ENCODE peak calls at places on chromosomes 13 and 19, in eight cellular contexts. U, N, E, O, J, W, I and F are unnamed samples. For H3K4me1, the result is how much of the 10 kb centered on the place peaks cover.

GRCh38 chr13:94534171-94534570 is 54.7 kb upstream of the DCT start:
- DNase-seq in U (no peak), N (no peak), E (no peak), O (no peak), J (no peak), W (no peak), I (peak), F (no peak)

GRCh38 chr13:57739089-57739488 is 107.5 kb downstream of the PCDH17 start:
- DNase-seq in U (no peak), N (no peak), E (no peak), O (no peak), J (no peak), W (no peak), I (no peak), F (no peak)

GRCh38 chr13:113956571-113956970 is 17.3 kb downstream of the C13orf46 start:
- DNase-seq in U (no peak), N (no peak), E (peak), O (no peak), J (peak), W (no peak), I (no peak), F (no peak)

GRCh38 chr13:103081435-103081834 is 15.2 kb upstream of the SLC10A2 start:
- DNase-seq in U (no peak), N (no peak), E (no peak), O (peak), J (no peak), W (no peak), I (no peak), F (no peak)

GRCh38 chr13:34833562-34834182 is 108.4 kb upstream of the NBEA start:
- DNase-seq in U (peak), N (no peak), E (no peak), O (no peak), J (no peak), W (no peak), I (peak), F (no peak)

GRCh38 chr13:102913924-102914628 is 68.2 kb downstream of the ERCC5 start:
- DNase-seq in U (no peak), N (no peak), E (no peak), O (peak), J (no peak), W (no peak), I (peak), F (no peak)

GRCh38 chr13:41060723-41061074 is 610 bp upstream of the WBP4 start:
- DNase-seq in U (peak), N (peak), E (peak), O (no peak), J (peak), W (peak), I (peak), F (peak)

GRCh38 chr19:58052256-58052655 is 6.8 kb upstream of the ZNF135 start:
- DNase-seq in U (peak), N (no peak), E (no peak), O (no peak), J (no peak), W (no peak), I (no peak), F (no peak)

GRCh38 chr13:79457948-79458347 is 23.0 kb upstream of the NDFIP2 start:
- DNase-seq in U (peak), N (no peak), E (no peak), O (no peak), J (no peak), W (no peak), I (peak), F (no peak)

GRCh38 chr19:1968279-1969175 is 27.6 kb downstream of the CSNK1G2 start:
- DNase-seq in U (no peak), N (no peak), E (no peak), O (no peak), J (no peak), W (peak), I (no peak), F (no peak)

GRCh38 chr13:110533771-110534670 is 27.5 kb downstream of the RAB20 start:
- DNase-seq in U (no peak), N (no peak), E (no peak), O (no peak), J (no peak), W (no peak), I (no peak), F (no peak)

GRCh38 chr13:67635754-67636153 is 405.6 kb upstream of the PCDH9 start:
- DNase-seq in U (no peak), N (no peak), E (no peak), O (no peak), J (no peak), W (no peak), I (no peak), F (no peak)

GRCh38 chr19:53057904-53058579 is 13.5 kb downstream of the ERVV-2 start:
- DNase-seq in U (peak), N (no peak), E (no peak), O (no peak), J (peak), W (peak), I (no peak), F (no peak)

GRCh38 chr19:18789883-18790565 is 1.1 kb downstream of the COMP start:
- DNase-seq in U (peak), N (no peak), E (no peak), O (no peak), J (no peak), W (peak), I (peak), F (no peak)

GRCh38 chr13:99380921-99381645 is 73.9 kb upstream of the GPR183 start:
- DNase-seq in U (no peak), N (peak), E (no peak), O (no peak), J (no peak), W (no peak), I (peak), F (no peak)

GRCh38 chr13:24661713-24662112 is 18.5 kb upstream of the ATP12A start:
- DNase-seq in U (no peak), N (no peak), E (no peak), O (no peak), J (no peak), W (no peak), I (no peak), F (no peak)

GRCh38 chr13:23718916-23719470 is 148.8 kb downstream of the TNFRSF19 start:
- DNase-seq in U (no peak), N (no peak), E (no peak), O (no peak), J (no peak), W (no peak), I (no peak), F (no peak)

GRCh38 chr13:78658630-78659449 is at the start of gene OBI1:
- DNase-seq in U (peak), N (peak), E (peak), O (peak), J (peak), W (peak), I (peak), F (peak)

GRCh38 chr19:34556500-34556899 is 74.9 kb downstream of the WTIP start:
- DNase-seq in U (peak), N (no peak), E (no peak), O (no peak), J (no peak), W (peak), I (no peak), F (no peak)

GRCh38 chr19:31353826-31354225 is 4.6 kb upstream of the TSHZ3 start:
- DNase-seq in U (no peak), N (no peak), E (no peak), O (no peak), J (no peak), W (no peak), I (no peak), F (no peak)

GRCh38 chr13:89465366-89465765 is 1794.2 kb downstream of the SLITRK5 start:
- DNase-seq in U (no peak), N (no peak), E (no peak), O (no peak), J (no peak), W (no peak), I (peak), F (no peak)

GRCh38 chr19:843180-843835 is 2.5 kb downstream of the PRTN3 start:
- DNase-seq in U (peak), N (no peak), E (no peak), O (no peak), J (peak), W (peak), I (no peak), F (no peak)

GRCh38 chr13:66612983-66613382 is 617.2 kb downstream of the PCDH9 start:
- DNase-seq in U (no peak), N (no peak), E (no peak), O (no peak), J (no peak), W (no peak), I (no peak), F (no peak)

GRCh38 chr13:93309886-93310520 is 83.4 kb downstream of the GPC6 start:
- DNase-seq in U (peak), N (no peak), E (no peak), O (no peak), J (no peak), W (peak), I (peak), F (no peak)

GRCh38 chr13:49607761-49608160 is 20.5 kb upstream of the ARL11 start:
- DNase-seq in U (no peak), N (no peak), E (no peak), O (no peak), J (no peak), W (peak), I (no peak), F (no peak)

GRCh38 chr19:47778954-47779351 is 450 bp downstream of the SELENOW start:
- DNase-seq in U (peak), N (no peak), E (peak), O (peak), J (no peak), W (peak), I (peak), F (peak)

GRCh38 chr13:62879071-62879470 is 1463.4 kb upstream of the PCDH20 start:
- DNase-seq in U (no peak), N (no peak), E (no peak), O (no peak), J (no peak), W (no peak), I (peak), F (no peak)

GRCh38 chr13:71751074-71751473 is 115.9 kb downstream of the DACH1 start:
- DNase-seq in U (no peak), N (no peak), E (no peak), O (no peak), J (no peak), W (no peak), I (no peak), F (no peak)

GRCh38 chr19:7868671-7869452 is 5.3 kb downstream of the PRR36 start:
- DNase-seq in U (peak), N (peak), E (peak), O (peak), J (peak), W (peak), I (peak), F (peak)

GRCh38 chr13:23087884-23088283 is 92.9 kb upstream of the SGCG start:
- DNase-seq in U (peak), N (no peak), E (no peak), O (peak), J (no peak), W (peak), I (peak), F (peak)

GRCh38 chr13:80530902-80531301 is 190.0 kb upstream of the SPRY2 start:
- DNase-seq in U (no peak), N (no peak), E (no peak), O (no peak), J (no peak), W (no peak), I (no peak), F (no peak)

GRCh38 chr13:93002071-93002470 is 224.5 kb upstream of the GPC6 start:
- DNase-seq in U (no peak), N (no peak), E (no peak), O (no peak), J (no peak), W (no peak), I (peak), F (no peak)

GRCh38 chr19:9641810-9642209 is 20.8 kb upstream of the ZNF561 start:
- DNase-seq in U (no peak), N (no peak), E (no peak), O (peak), J (no peak), W (no peak), I (no peak), F (no peak)

GRCh38 chr13:112056284-112056727 is 10.6 kb upstream of the SOX1 start:
- DNase-seq in U (no peak), N (no peak), E (no peak), O (no peak), J (no peak), W (no peak), I (no peak), F (no peak)

GRCh38 chr19:42424345-42424707 is 2.9 kb downstream of the LIPE start:
- DNase-seq in U (no peak), N (no peak), E (no peak), O (no peak), J (no peak), W (no peak), I (no peak), F (no peak)

GRCh38 chr13:61350351-61350750 is 65.3 kb downstream of the PCDH20 start:
- DNase-seq in U (no peak), N (no peak), E (no peak), O (no peak), J (no peak), W (no peak), I (no peak), F (no peak)
- H3K4me1 ChIP-seq in U (under half), N (under half), E (under half), O (under half), J (under half), W (under half), I (under half), F (under half)

DNA sequence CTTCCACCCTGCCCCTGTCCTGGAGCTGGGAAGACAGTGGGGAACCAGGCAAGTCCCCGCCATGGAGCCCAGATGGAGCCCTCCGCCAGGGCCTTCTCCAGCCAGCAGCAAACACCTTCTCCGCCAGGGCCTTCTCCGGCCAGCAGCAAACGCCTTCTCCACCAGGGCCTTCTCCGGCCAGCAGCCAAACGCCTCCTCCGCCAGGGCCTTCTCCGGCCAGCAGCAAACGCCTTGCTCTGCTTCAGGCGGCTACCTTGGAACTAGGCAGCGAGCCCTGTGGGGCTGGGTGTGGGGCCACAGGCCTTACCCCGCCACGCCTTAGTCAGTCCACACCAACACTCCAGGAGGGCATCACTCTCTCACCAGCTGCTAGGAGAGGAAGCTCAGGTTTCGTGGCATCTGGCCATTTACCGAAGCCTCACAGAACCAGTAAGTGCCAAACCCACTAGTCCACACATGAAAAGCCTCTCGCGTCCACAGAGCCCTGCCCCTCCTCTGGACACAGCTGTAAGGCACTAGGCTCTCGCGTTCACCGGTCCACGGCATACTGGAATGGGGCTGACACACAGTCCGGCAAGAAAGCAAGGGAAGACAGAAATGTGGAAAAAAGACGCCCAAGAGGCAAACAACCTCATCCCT is 41.0 kb downstream of the MLLT1 start:
- DNase-seq in U (no peak), N (no peak), E (peak), O (no peak), J (peak), W (no peak), I (peak), F (no peak)
- H3K27ac ChIP-seq in U (no peak), N (no peak), E (peak), O (peak), J (peak), W (peak), I (peak), F (no peak)

GRCh38 chr19:30324982-30325381 is 47.2 kb upstream of the ZNF536 start:
- DNase-seq in U (no peak), N (no peak), E (no peak), O (no peak), J (no peak), W (no peak), I (no peak), F (no peak)
- H3K4me1 ChIP-seq in U (under half), N (under half), E (under half), O (under half), J (under half), W (under half), I (under half), F (under half)

GRCh38 chr19:48859711-48860572 is 8.5 kb downstream of the PLEKHA4 start:
- DNase-seq in U (no peak), N (no peak), E (no peak), O (no peak), J (peak), W (no peak), I (no peak), F (peak)
- H3K27ac ChIP-seq in U (no peak), N (peak), E (no peak), O (no peak), J (peak), W (no peak), I (no peak), F (no peak)

GRCh38 chr19:4391701-4392543 is 8.4 kb downstream of the SH3GL1 start:
- DNase-seq in U (no peak), N (no peak), E (peak), O (peak), J (no peak), W (no peak), I (peak), F (no peak)

GRCh38 chr19:4389511-4390016 is 10.8 kb downstream of the SH3GL1 start:
- DNase-seq in U (no peak), N (no peak), E (peak), O (no peak), J (no peak), W (no peak), I (no peak), F (no peak)

GRCh38 chr19:4389064-4389375 is 11.3 kb downstream of the SH3GL1 start:
- DNase-seq in U (no peak), N (no peak), E (no peak), O (no peak), J (no peak), W (no peak), I (no peak), F (no peak)

GRCh38 chr19:4390017-4390861 is 10.1 kb downstream of the SH3GL1 start:
- DNase-seq in U (peak), N (no peak), E (peak), O (no peak), J (peak), W (peak), I (peak), F (no peak)

GRCh38 chr19:4390862-4391693 is 9.3 kb downstream of the SH3GL1 start:
- DNase-seq in U (peak), N (no peak), E (peak), O (peak), J (no peak), W (no peak), I (peak), F (no peak)
- H3K4me1 ChIP-seq in U (half or more), N (under half), E (half or more), O (under half), J (half or more), W (half or more), I (under half), F (under half)

GRCh38 chr19:3687774-3688706 is 12.2 kb downstream of the PIP5K1C start:
- DNase-seq in U (peak), N (peak), E (no peak), O (peak), J (peak), W (peak), I (no peak), F (peak)
- H3K27ac ChIP-seq in U (peak), N (peak), E (no peak), O (no peak), J (no peak), W (no peak), I (no peak), F (no peak)

GRCh38 chr19:12727745-12728433 is 4.2 kb upstream of the TNPO2 start:
- DNase-seq in U (no peak), N (no peak), E (no peak), O (no peak), J (no peak), W (no peak), I (no peak), F (no peak)
- H3K4me1 ChIP-seq in U (under half), N (under half), E (under half), O (under half), J (under half), W (under half), I (under half), F (under half)

DNA sequence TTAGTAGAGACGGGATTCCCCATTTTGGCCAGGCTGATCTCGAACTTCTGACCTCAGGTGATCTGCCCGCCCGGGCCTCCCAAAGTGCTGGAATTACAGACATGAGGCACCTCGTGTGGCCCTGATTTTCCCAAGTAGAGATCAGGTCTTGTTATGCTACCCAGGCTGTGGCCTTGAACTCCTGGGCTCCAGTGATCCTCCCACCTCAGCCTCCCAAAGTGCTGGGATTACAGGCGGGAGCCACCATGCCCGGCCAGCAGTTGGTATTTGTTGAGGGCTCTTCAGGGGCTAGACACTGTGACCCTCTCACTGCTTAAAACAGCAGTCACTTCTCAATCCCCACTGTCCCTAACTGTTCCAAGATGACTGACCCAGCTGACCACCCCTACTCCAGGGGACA is 8.5 kb upstream of the ELAVL3 start:
- DNase-seq in U (no peak), N (no peak), E (no peak), O (no peak), J (no peak), W (no peak), I (no peak), F (no peak)
- H3K27ac ChIP-seq in U (no peak), N (no peak), E (no peak), O (no peak), J (no peak), W (no peak), I (no peak), F (no peak)